ENCODE peak calls at places on chromosome 2, in five cellular contexts. J is foreskin fibroblast, T is dorsolateral prefrontal cortex, M is retinal pigment epithelial cell, P is bronchial epithelial cell. A is an unnamed sample.

GRCh38 chr2:193475038-193475437 is 1280.3 kb upstream of the TMEFF2 start:
- DNase-seq in M (no peak), T (no peak), P (peak; percentile 5), J (no peak), A (no peak)

GRCh38 chr2:85628658-85629057 is 12.7 kb downstream of the USP39 start:
- DNase-seq in T (no peak), M (no peak), J (no peak), P (no peak), A (no peak)

GRCh38 chr2:24489942-24490673 is 946 bp upstream of the NCOA1 start:
- DNase-seq in P (peak; percentile 78), M (no peak), T (no peak), J (peak; percentile 55), A (no peak)

GRCh38 chr2:237627463-237628321 is at the start of gene LRRFIP1:
- DNase-seq in P (no peak), J (peak; percentile 67), M (no peak), T (no peak), A (no peak)

GRCh38 chr2:229344151-229344551 is 73.1 kb upstream of the PID1 start:
- DNase-seq in M (peak; percentile 13), J (peak; percentile 89), P (peak; percentile 97), T (no peak), A (peak; percentile 40)

GRCh38 chr2:238645095-238645494 is 202.8 kb upstream of the TWIST2 start:
- DNase-seq in J (no peak), T (no peak), P (no peak), M (no peak), A (no peak)

GRCh38 chr2:212959469-212960117 is 191.8 kb downstream of the IKZF2 start:
- DNase-seq in T (peak; percentile 57), J (peak; percentile 18), P (peak; percentile 24), M (no peak), A (no peak)

GRCh38 chr2:182915369-182916326 is 49.2 kb upstream of the FRZB start:
- DNase-seq in J (peak; percentile 84), M (peak; percentile 47), T (no peak), P (peak; percentile 72), A (peak; percentile 62)

GRCh38 chr2:237164474-237165047 is 78.9 kb downstream of the COPS8 start:
- DNase-seq in P (no peak), M (no peak), T (no peak), J (no peak), A (no peak)

GRCh38 chr2:134413912-134414311 is 160.0 kb downstream of the MGAT5 start:
- DNase-seq in J (no peak), M (no peak), P (no peak), T (no peak), A (no peak)

GRCh38 chr2:38074047-38074774 is 1.7 kb downstream of the CYP1B1 start:
- DNase-seq in J (no peak), P (no peak), M (no peak), T (no peak), A (no peak)

GRCh38 chr2:217789003-217789735 is 213.6 kb downstream of the TNS1 start:
- DNase-seq in T (peak; percentile 76), J (peak; percentile 84), P (peak; percentile 42), M (no peak), A (no peak)

GRCh38 chr2:15730545-15731212 is 139.0 kb downstream of the DDX1 start:
- DNase-seq in P (peak; percentile 86), T (peak; percentile 92), M (peak; percentile 97), J (peak; percentile 92), A (peak; percentile 55)

GRCh38 chr2:216074380-216074779 is 7.2 kb downstream of the PECR start:
- DNase-seq in T (no peak), M (no peak), P (no peak), J (no peak), A (no peak)

GRCh38 chr2:46142546-46143329 is 154.5 kb upstream of the EPAS1 start:
- DNase-seq in T (no peak), P (peak; percentile 58), J (peak; percentile 36), M (no peak), A (no peak)

GRCh38 chr2:112701092-112701491 is 19.7 kb upstream of the NT5DC4 start:
- DNase-seq in T (no peak), M (no peak), P (no peak), J (no peak), A (no peak)

GRCh38 chr2:241967745-241968144 is 98.2 kb downstream of the RTP5 start:
- DNase-seq in M (no peak), P (no peak), T (no peak), J (no peak), A (no peak)

GRCh38 chr2:138147796-138148195 is 183.5 kb downstream of the HNMT start:
- DNase-seq in P (peak; percentile 37), T (no peak), M (peak; percentile 13), J (no peak), A (no peak)

GRCh38 chr2:227406177-227407031 is 18.7 kb upstream of the SCYGR1 start:
- DNase-seq in M (peak; percentile 97), T (no peak), J (peak; percentile 97), P (peak; percentile 99), A (peak; percentile 96)

GRCh38 chr2:74384051-74384450 is 3.9 kb upstream of the DCTN1 start:
- DNase-seq in M (no peak), P (no peak), J (peak; percentile 50), T (no peak), A (no peak)

GRCh38 chr2:74381751-74382150 is 1.6 kb upstream of the DCTN1 start:
- DNase-seq in T (no peak), P (no peak), J (no peak), M (no peak), A (no peak)

GRCh38 chr2:74378007-74378406 is 2.1 kb downstream of the DCTN1 start:
- DNase-seq in P (no peak), J (no peak), T (no peak), M (no peak), A (no peak)

GRCh38 chr2:74383254-74383653 is 3.1 kb upstream of the DCTN1 start:
- DNase-seq in P (peak; percentile 34), T (no peak), J (peak; percentile 82), M (no peak), A (peak; percentile 27)

DNA sequence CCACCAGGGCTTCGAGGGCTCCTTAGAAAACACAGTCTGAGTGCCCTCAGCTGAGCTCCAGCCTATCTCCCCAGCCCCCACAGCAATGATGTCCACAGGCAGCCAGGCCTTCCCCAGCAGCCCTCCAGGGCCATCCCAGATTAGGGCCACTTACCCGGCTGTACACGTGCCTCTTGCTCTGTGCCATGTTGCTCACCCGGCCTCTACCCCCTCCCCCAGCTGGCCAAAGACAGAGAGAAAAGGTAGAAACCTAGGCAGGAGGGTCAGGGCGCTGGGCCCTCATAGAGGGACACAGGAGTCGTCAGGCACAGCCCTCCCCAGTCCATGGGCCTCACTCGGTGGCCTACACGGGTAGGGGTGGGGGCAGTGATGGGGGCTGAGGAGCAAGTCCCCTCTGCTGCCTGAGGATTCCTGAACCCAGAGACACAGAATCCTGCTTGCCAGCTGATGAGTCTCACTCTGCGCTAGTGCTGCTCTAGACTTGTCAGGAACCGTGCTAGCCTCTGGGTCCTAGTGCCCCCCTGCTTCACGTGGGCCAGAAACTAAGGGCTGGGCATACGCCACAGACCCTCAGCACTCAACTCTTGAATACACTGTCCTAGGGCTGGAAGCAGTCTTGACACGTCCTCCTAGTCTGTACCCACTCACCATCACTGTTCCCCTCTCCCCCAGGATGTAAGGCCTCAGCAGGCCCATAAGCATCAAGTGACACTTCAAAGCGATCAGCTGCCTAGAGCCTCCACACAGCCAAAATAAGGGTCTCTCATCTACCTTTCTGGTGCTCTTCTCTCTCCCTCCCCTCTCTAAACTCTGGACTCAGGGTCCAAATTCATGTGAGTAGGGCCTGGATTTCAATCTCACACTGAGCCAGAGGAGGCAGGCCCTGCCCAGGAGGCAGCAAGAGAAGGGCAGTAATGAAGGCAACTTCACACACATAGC is at the start of gene DCTN1:
- DNase-seq in J (peak; percentile 85), M (no peak), P (peak; percentile 56), T (peak; percentile 90), A (peak; percentile 14)
- H3K4me3 ChIP-seq in J (peak within 1 kb of the TSS; percentile 62), M (peak within 1 kb of the TSS; percentile 38), P (peak within 1 kb of the TSS; percentile 20), T (peak within 1 kb of the TSS; percentile 79), A (peak within 1 kb of the TSS; percentile 40)

GRCh38 chr2:173216668-173217067 is 138.0 kb upstream of the CDCA7 start:
- DNase-seq in J (no peak), M (no peak), T (no peak), P (no peak), A (no peak)

GRCh38 chr2:173216055-173216454 is 138.6 kb upstream of the CDCA7 start:
- DNase-seq in T (no peak), M (no peak), P (no peak), J (no peak), A (no peak)

GRCh38 chr2:173217106-173217840 is 137.4 kb upstream of the CDCA7 start:
- DNase-seq in P (peak; percentile 10), J (no peak), T (peak; percentile 42), M (no peak), A (no peak)

GRCh38 chr2:173214213-173214612 is 138.6 kb downstream of the MAP3K20 start:
- DNase-seq in T (no peak), P (peak; percentile 99), M (no peak), J (no peak), A (no peak)

DNA sequence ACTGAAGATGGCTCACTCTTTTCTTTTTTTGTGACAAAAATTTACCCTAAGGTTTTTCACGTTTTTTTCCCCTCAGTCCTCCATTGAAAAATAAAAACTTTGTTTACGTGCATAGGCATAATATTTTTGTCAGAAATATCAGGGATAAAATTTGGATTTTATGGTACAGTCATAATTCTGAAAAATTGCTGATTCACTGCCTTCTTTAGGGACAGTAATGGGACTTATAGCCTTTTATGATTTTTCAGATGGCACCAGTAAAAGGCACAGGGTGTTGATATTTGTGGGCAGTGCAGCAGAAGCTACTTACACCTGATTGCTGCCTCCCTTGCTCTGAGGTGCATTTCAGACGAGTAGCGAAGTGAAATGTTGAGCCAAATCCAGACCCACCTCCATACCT is 139.4 kb upstream of the CDCA7 start:
- DNase-seq in T (no peak), M (no peak), J (no peak), P (no peak), A (no peak)
- TF ChIP-seq CTCF in T (no peak), M (no peak), J (no peak), P (no peak), A (no peak)

GRCh38 chr2:130756721-130757195 is 1.4 kb downstream of the AMER3 start:
- DNase-seq in P (no peak), M (no peak), T (no peak), J (no peak), A (no peak)
- H3K4me3 ChIP-seq in P (no peak overlapping the region), M (no peak overlapping the region), T (peak overlapping the region; percentile 65), J (no peak overlapping the region), A (no peak overlapping the region)

GRCh38 chr2:159202568-159203071 is 83.9 kb downstream of the WDSUB1 start:
- DNase-seq in M (no peak), P (peak; percentile 62), J (peak; percentile 98), T (peak; percentile 47), A (peak; percentile 96)
- TF ChIP-seq CTCF in M (no peak), P (no peak), J (peak; percentile 7), T (no peak), A (peak; percentile 34)

A was measured in AG09309.